ENCODE peak calls at places on chromosomes 1 and 21, in ten cellular contexts. O, Q, N, L, Y, A, T, W, K and B are unnamed samples.

GRCh38 chr21:43815991-43816390 is 26.6 kb downstream of the RRP1 start:
- DNase-seq in L (no peak), Y (no peak), A (peak; percentile 15), O (no peak), T (no peak), W (no peak), Q (no peak), N (no peak), K (no peak), B (no peak)

GRCh38 chr1:41045740-41046139 is 24.2 kb upstream of the SLFNL1 start:
- DNase-seq in K (no peak), N (no peak), L (no peak), Y (peak; percentile 97), Q (peak; percentile 95), O (peak; percentile 97), T (no peak), A (no peak), W (peak; percentile 48), B (peak; percentile 59)

GRCh38 chr1:93818570-93818959 is 60.4 kb downstream of the DNTTIP2 start:
- DNase-seq in Y (no peak), L (no peak), K (no peak), A (no peak), T (no peak), N (peak; percentile 4), Q (no peak), O (no peak), W (no peak), B (no peak)

GRCh38 chr1:209768354-209768774 is 12.5 kb downstream of the TRAF3IP3 start:
- DNase-seq in L (peak; percentile 81), N (no peak), Y (no peak), W (no peak), A (no peak), Q (no peak), K (no peak), O (no peak), T (peak; percentile 75), B (no peak)

GRCh38 chr1:199545780-199546179 is 481.7 kb upstream of the NR5A2 start:
- DNase-seq in K (no peak), T (no peak), L (no peak), O (peak; percentile 86), W (no peak), N (no peak), Y (peak; percentile 3), Q (peak; percentile 41), A (no peak), B (no peak)

GRCh38 chr21:43192501-43193081 is 23.8 kb downstream of the CRYAA start:
- DNase-seq in O (no peak), W (no peak), K (no peak), Q (no peak), T (no peak), Y (no peak), N (no peak), A (no peak), L (no peak), B (no peak)

GRCh38 chr1:85473390-85473789 is 8.4 kb upstream of the DDAH1 start:
- DNase-seq in N (no peak), T (no peak), L (no peak), Q (peak; percentile 93), Y (no peak), K (no peak), A (no peak), W (peak; percentile 91), O (peak; percentile 98), B (no peak)

GRCh38 chr1:238258510-238258909 is 367.8 kb upstream of the ZP4 start:
- DNase-seq in N (no peak), Q (no peak), K (no peak), W (no peak), L (no peak), A (no peak), Y (no peak), T (no peak), O (no peak), B (no peak)

GRCh38 chr1:99648107-99648506 is 2.2 kb downstream of the PALMD start:
- DNase-seq in L (no peak), O (peak; percentile 78), A (peak; percentile 75), T (no peak), N (no peak), K (no peak), Y (peak; percentile 68), W (no peak), Q (peak; percentile 62), B (no peak)

DNA sequence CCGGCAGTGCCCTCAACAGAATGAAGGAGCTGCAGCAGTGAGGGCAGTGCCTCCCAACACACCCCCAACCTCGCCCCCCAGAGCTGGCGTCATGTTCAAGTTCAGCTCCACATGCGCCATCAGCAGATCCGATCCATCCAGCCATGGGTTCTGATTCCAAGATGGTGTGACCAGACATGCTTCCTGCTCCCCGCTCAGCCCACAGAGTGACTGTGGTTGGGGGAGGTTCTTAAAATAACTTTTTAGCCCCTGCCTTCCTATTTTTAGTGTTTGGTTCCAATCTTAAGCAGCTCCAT is 30.1 kb upstream of the GPR137B start:
- DNase-seq in A (no peak), O (no peak), L (no peak), K (no peak), Q (no peak), T (no peak), N (no peak), W (no peak), Y (no peak), B (no peak)
- TF ChIP-seq CTCF in A (no peak), O (no peak), L (no peak), K (no peak), Q (no peak), T (no peak), N (no peak), W (no peak), Y (no peak), B (no peak)

GRCh38 chr1:193184776-193185175 is 1.6 kb downstream of the B3GALT2 start:
- DNase-seq in W (no peak), A (no peak), T (no peak), K (no peak), Y (no peak), Q (no peak), L (no peak), O (no peak), N (no peak), B (no peak)

GRCh38 chr1:193179094-193179493 is 7.3 kb downstream of the B3GALT2 start:
- DNase-seq in Y (no peak), A (no peak), N (no peak), K (no peak), O (no peak), L (no peak), W (no peak), Q (no peak), T (no peak), B (no peak)

GRCh38 chr1:193181985-193182384 is 4.4 kb downstream of the B3GALT2 start:
- DNase-seq in Q (peak; percentile 30), Y (no peak), W (peak; percentile 29), N (no peak), L (no peak), O (no peak), T (no peak), K (no peak), A (no peak), B (no peak)

GRCh38 chr1:193183019-193183643 is 3.3 kb downstream of the B3GALT2 start:
- DNase-seq in T (no peak), L (no peak), A (no peak), W (peak; percentile 76), Q (peak; percentile 77), N (no peak), Y (peak; percentile 74), K (peak; percentile 38), O (peak; percentile 66), B (no peak)

DNA sequence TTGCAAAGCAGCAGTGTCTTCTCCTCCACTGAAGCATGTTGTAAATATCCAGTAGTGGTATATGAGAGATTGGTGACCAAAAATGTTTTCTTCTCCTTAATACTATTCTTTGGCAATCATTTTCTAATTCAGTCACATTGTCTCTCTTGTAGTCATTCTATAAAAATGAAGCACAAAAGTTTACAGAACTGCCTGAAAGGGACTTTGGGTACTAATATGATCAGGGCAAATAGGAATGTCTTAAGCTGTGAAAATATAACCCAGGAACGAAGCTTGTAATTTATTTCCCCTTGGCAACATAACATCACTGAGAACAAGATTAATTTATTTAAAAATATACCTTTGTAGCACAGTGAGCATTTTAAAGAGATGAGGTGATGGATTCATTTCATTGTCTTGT is 4.9 kb downstream of the B3GALT2 start:
- DNase-seq in Y (no peak), T (no peak), L (no peak), W (no peak), A (no peak), O (no peak), K (no peak), Q (no peak), N (no peak), B (no peak)
- TF ChIP-seq CTCF in Y (no peak), T (no peak), L (no peak), W (no peak), A (no peak), O (no peak), K (no peak), Q (no peak), N (no peak), B (no peak)

DNA sequence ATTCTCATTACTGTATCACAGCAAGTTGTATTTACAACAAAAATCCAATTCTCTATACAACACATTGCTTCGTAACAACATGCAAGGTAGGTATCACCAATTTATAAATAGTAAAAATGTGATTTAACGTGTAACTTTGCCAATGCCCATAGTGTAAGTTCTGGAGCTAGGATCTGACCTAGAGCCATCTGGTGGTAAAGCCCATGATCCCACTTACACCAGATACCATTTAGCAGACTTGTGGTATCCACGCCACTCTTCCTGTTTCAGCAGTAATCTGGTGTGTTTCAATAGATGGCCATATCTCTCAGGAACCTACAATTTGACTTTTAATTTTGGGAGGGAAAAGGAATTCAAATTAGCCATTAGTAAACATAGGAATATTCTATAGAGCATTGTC is 10.2 kb downstream of the SETSIP start:
- DNase-seq in W (no peak), O (no peak), Q (peak; percentile 7), T (no peak), A (no peak), L (no peak), K (no peak), N (no peak), Y (no peak), B (no peak)
- TF ChIP-seq CTCF in W (no peak), O (no peak), Q (no peak), T (no peak), A (no peak), L (no peak), K (peak; percentile 12), N (no peak), Y (no peak), B (no peak)

DNA sequence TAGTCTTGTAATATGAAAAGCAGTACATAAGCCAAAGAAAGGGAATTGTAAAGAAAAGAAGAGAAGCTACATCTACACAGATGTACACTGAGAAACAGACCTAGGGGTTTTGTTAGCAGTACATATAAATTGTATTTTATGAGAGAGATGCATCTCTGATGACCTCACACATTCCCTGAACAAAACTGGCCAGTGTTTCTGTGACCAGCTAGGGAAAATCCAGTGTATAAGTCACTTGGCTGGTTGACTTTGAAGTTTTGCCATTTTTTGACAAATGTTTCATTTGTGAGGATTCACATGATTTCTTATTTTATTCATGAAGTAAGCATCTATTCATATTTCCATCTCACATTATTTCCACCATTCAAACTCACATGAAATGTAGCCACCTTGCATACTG is 28.3 kb upstream of the DYNLT5 start:
- DNase-seq in Q (no peak), N (no peak), Y (no peak), K (no peak), A (no peak), T (no peak), O (no peak), W (no peak), L (no peak), B (no peak)
- TF ChIP-seq CTCF in Q (no peak), N (no peak), Y (no peak), K (no peak), A (no peak), T (no peak), O (no peak), W (no peak), L (no peak), B (no peak)